ENCODE peak calls at places on chromosomes 16 and 17, in seven cellular contexts. L, Z, T, C, O, S and D are unnamed samples.
A peak's percentile ranks its signal among the peaks of the same experiment; 100 is the strongest.

GRCh38 chr17:64387545-64388171 is 3.0 kb downstream of the PECAM1 start:
- DNase-seq in L (no peak), Z (peak; percentile 8), T (peak; percentile 68), C (no peak), O (no peak), S (peak; percentile 72), D (no peak)

GRCh38 chr16:27067138-27067537 is 411 bp downstream of the C16orf82 start:
- DNase-seq in L (peak; percentile 82), Z (peak; percentile 66), T (no peak), C (peak; percentile 44), O (no peak), S (no peak), D (no peak)

GRCh38 chr16:58842156-58842555 is 108.0 kb upstream of the GOT2 start:
- DNase-seq in L (no peak), Z (no peak), T (no peak), C (no peak), O (no peak), S (no peak), D (no peak)

GRCh38 chr16:84503751-84504395 is 586 bp downstream of the MEAK7 start:
- DNase-seq in L (peak; percentile 22), Z (no peak), T (peak; percentile 29), C (no peak), O (peak; percentile 22), S (peak; percentile 47), D (no peak)

GRCh38 chr17:73841431-73842060 is 197.3 kb upstream of the SDK2 start:
- DNase-seq in L (peak; percentile 66), Z (peak; percentile 74), T (no peak), C (peak; percentile 65), O (peak; percentile 47), S (no peak), D (peak; percentile 5)

GRCh38 chr17:77542551-77543490 is 402.1 kb downstream of the SEC14L1 start:
- DNase-seq in L (peak; percentile 96), Z (peak; percentile 97), T (peak; percentile 71), C (peak; percentile 94), O (peak; percentile 91), S (peak; percentile 82), D (peak; percentile 74)

GRCh38 chr17:49249292-49249794 is 18.8 kb upstream of the PHOSPHO1 start:
- DNase-seq in L (no peak), Z (no peak), T (no peak), C (no peak), O (peak; percentile 32), S (peak; percentile 73), D (no peak)

GRCh38 chr17:56595831-56596740 is 2.6 kb downstream of the NOG start:
- DNase-seq in L (peak; percentile 59), Z (peak; percentile 74), T (no peak), C (peak; percentile 35), O (peak; percentile 67), S (no peak), D (no peak)

GRCh38 chr16:10123141-10123540 is 59.1 kb downstream of the GRIN2A start:
- DNase-seq in L (no peak), Z (no peak), T (no peak), C (no peak), O (peak; percentile 7), S (no peak), D (no peak)

GRCh38 chr16:75102595-75102994 is 14.0 kb downstream of the LDHD start:
- DNase-seq in L (no peak), Z (no peak), T (no peak), C (no peak), O (no peak), S (no peak), D (no peak)

GRCh38 chr16:84085774-84086173 is 31.0 kb downstream of the MBTPS1 start:
- DNase-seq in L (no peak), Z (no peak), T (no peak), C (no peak), O (no peak), S (no peak), D (no peak)

GRCh38 chr16:6048017-6048416 is 950.4 kb upstream of the EEF2KMT start:
- DNase-seq in L (no peak), Z (no peak), T (no peak), C (peak; percentile 35), O (no peak), S (no peak), D (no peak)

GRCh38 chr17:39939588-39940419 is 12.3 kb downstream of the LRRC3C start:
- DNase-seq in L (peak; percentile 58), Z (peak; percentile 34), T (peak; percentile 31), C (peak; percentile 84), O (peak; percentile 24), S (peak; percentile 60), D (peak; percentile 32)

GRCh38 chr17:16486373-16487250 is 5.4 kb downstream of the LRRC75A start:
- DNase-seq in L (peak; percentile 56), Z (peak; percentile 84), T (peak; percentile 83), C (peak; percentile 81), O (peak; percentile 96), S (no peak), D (no peak)

GRCh38 chr17:63222655-63223054 is 223.5 kb downstream of the CYB561 start:
- DNase-seq in L (no peak), Z (peak; percentile 6), T (peak; percentile 20), C (no peak), O (no peak), S (no peak), D (no peak)

GRCh38 chr16:73027655-73028220 is 20.2 kb downstream of the ZFHX3 start:
- DNase-seq in L (no peak), Z (no peak), T (no peak), C (no peak), O (no peak), S (no peak), D (no peak)

GRCh38 chr17:62780951-62781350 is 27.2 kb downstream of the MARCHF10 start:
- DNase-seq in L (no peak), Z (no peak), T (no peak), C (no peak), O (peak; percentile 22), S (no peak), D (no peak)

GRCh38 chr17:1541367-1541904 is 21.2 kb downstream of the PITPNA start:
- DNase-seq in L (no peak), Z (no peak), T (no peak), C (no peak), O (no peak), S (no peak), D (no peak)

GRCh38 chr17:81250286-81251090 is 11.4 kb downstream of the NDUFAF8 start:
- DNase-seq in L (no peak), Z (no peak), T (no peak), C (no peak), O (no peak), S (no peak), D (no peak)

GRCh38 chr17:50443492-50444051 is 17.6 kb downstream of the ACSF2 start:
- DNase-seq in L (no peak), Z (no peak), T (no peak), C (no peak), O (no peak), S (peak; percentile 51), D (no peak)

GRCh38 chr17:50445730-50446305 is 19.8 kb downstream of the ACSF2 start:
- DNase-seq in L (no peak), Z (no peak), T (no peak), C (no peak), O (no peak), S (no peak), D (no peak)

GRCh38 chr17:50444841-50445715 is 19.1 kb downstream of the ACSF2 start:
- DNase-seq in L (no peak), Z (no peak), T (no peak), C (no peak), O (no peak), S (no peak), D (no peak)

GRCh38 chr17:50451943-50452626 is 16.6 kb downstream of the CHAD start:
- DNase-seq in L (no peak), Z (no peak), T (no peak), C (no peak), O (no peak), S (no peak), D (no peak)

GRCh38 chr17:50447870-50448573 is 20.7 kb downstream of the CHAD start:
- DNase-seq in L (no peak), Z (no peak), T (no peak), C (no peak), O (peak; percentile 38), S (peak; percentile 26), D (no peak)
- TF ChIP-seq CTCF in L (no peak), Z (no peak), T (no peak), C (no peak), O (no peak), S (no peak), D (no peak)

GRCh38 chr16:87691686-87692079 is 74.1 kb downstream of the KLHDC4 start:
- DNase-seq in L (no peak), Z (no peak), T (no peak), C (no peak), O (no peak), S (no peak), D (no peak)
- H3K4me2 ChIP-seq in L (no peak overlapping the region), Z (no peak overlapping the region), T (no peak overlapping the region), C (no peak overlapping the region), O (no peak overlapping the region), S (no peak overlapping the region), D (no peak overlapping the region)

GRCh38 chr16:66523861-66524354 is 26.0 kb downstream of the TK2 start:
- DNase-seq in L (no peak), Z (no peak), T (peak; percentile 51), C (no peak), O (no peak), S (no peak), D (peak; percentile 82)

GRCh38 chr16:66521951-66522771 is 27.8 kb downstream of the TK2 start:
- DNase-seq in L (no peak), Z (no peak), T (peak; percentile 81), C (no peak), O (peak; percentile 95), S (peak; percentile 77), D (peak; percentile 91)

GRCh38 chr16:66521227-66521626 is 28.7 kb downstream of the TK2 start:
- DNase-seq in L (no peak), Z (no peak), T (no peak), C (no peak), O (no peak), S (no peak), D (peak; percentile 16)

GRCh38 chr16:66524601-66525164 is 25.2 kb downstream of the TK2 start:
- DNase-seq in L (no peak), Z (no peak), T (no peak), C (no peak), O (no peak), S (peak; percentile 70), D (peak; percentile 82)

GRCh38 chr16:66522816-66523590 is 26.9 kb downstream of the TK2 start:
- DNase-seq in L (no peak), Z (no peak), T (no peak), C (no peak), O (no peak), S (no peak), D (no peak)
- H3K4me1 ChIP-seq in L (no peaks in the 10 kb centered on the region), Z (no peaks in the 10 kb centered on the region), T (peaks cover 64% of the 10 kb centered on the region), C (no peaks in the 10 kb centered on the region), O (peaks cover 17% of the 10 kb centered on the region), S (peaks cover 19% of the 10 kb centered on the region), D (peaks cover 66% of the 10 kb centered on the region)

DNA sequence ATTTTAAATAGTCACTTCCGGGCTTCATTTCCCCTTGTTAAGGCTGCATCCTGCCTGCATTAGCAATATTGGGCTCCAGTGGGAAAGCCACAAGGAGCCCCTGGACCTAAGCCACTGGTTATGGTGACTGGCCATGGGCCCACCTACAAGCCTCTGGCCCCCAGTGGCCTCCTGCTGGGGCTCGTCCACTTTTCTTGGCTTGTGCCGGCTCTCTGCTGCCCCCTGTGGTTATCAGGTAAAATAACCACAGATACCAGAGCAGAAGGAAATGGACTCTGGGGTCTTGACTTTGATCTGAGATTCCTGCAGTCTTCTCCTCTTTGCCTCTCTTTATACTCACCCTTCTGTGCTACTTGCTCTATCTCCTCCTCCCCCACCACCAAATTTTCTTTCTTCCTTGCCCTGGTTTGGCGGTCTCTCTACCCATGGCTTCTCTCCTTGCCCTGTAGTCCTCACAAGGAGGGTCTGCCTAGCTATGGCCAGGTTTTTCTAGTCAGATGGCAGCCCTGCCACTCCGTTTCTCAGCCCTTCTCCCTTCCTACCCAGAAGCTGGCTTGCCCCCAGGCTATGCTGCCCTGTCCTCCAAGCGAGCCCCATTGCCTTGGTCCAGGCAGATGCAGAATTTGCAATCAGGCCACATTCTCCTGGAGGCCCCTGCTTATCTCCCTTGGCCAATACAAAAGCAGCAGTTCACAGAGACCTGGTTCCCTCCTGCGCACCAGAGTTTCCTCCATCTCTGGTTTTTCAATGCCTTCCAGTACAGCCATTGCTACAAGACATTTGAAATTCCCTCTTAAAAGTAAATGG is 82.9 kb upstream of the RCVRN start:
- DNase-seq in L (peak; percentile 59), Z (peak; percentile 68), T (no peak), C (peak; percentile 58), O (no peak), S (peak; percentile 50), D (peak; percentile 39)
- TF ChIP-seq CTCF in L (peak; percentile 80), Z (peak; percentile 84), T (no peak), C (peak; percentile 74), O (peak; percentile 72), S (peak; percentile 55), D (peak; percentile 78)